ENCODE peak calls at places on chromosomes 13 and 19, in ten cellular contexts. One of them, this sample, is unnamed.

GRCh38 chr13:66036024-66036614 is 1194.0 kb downstream of the PCDH9 start:
- DNase-seq in dorsolateral prefrontal cortex: no peak
- DNase-seq in WTC11: no peak
- DNase-seq in AG04450: no peak
- DNase-seq in fibroblast of the aortic adventitia: peak; percentile 48
- DNase-seq in HFF-Myc: no peak
- DNase-seq in hepatocyte: peak; percentile 16
- DNase-seq in bronchial epithelial cell: peak; percentile 12
- DNase-seq in endodermal cell: no peak
- DNase-seq in stomach: no peak
- DNase-seq in this sample: no peak

GRCh38 chr19:45087531-45087930 is 5.4 kb upstream of the PPP1R37 start:
- DNase-seq in hepatocyte: no peak
- DNase-seq in fibroblast of the aortic adventitia: no peak
- DNase-seq in HFF-Myc: no peak
- DNase-seq in AG04450: no peak
- DNase-seq in bronchial epithelial cell: no peak
- DNase-seq in endodermal cell: no peak
- DNase-seq in stomach: no peak
- DNase-seq in WTC11: no peak
- DNase-seq in dorsolateral prefrontal cortex: no peak
- DNase-seq in this sample: peak; percentile 72

GRCh38 chr19:15213715-15214381 is 13.1 kb upstream of the NOTCH3 start:
- DNase-seq in fibroblast of the aortic adventitia: peak; percentile 50
- DNase-seq in WTC11: peak; percentile 25
- DNase-seq in AG04450: no peak
- DNase-seq in endodermal cell: no peak
- DNase-seq in hepatocyte: no peak
- DNase-seq in dorsolateral prefrontal cortex: no peak
- DNase-seq in HFF-Myc: no peak
- DNase-seq in stomach: peak; percentile 54
- DNase-seq in bronchial epithelial cell: no peak
- DNase-seq in this sample: no peak

GRCh38 chr19:43777163-43777700 is 3.5 kb downstream of the KCNN4 start:
- DNase-seq in hepatocyte: peak; percentile 28
- DNase-seq in WTC11: no peak
- DNase-seq in HFF-Myc: no peak
- DNase-seq in stomach: no peak
- DNase-seq in endodermal cell: no peak
- DNase-seq in bronchial epithelial cell: no peak
- DNase-seq in dorsolateral prefrontal cortex: no peak
- DNase-seq in fibroblast of the aortic adventitia: no peak
- DNase-seq in AG04450: no peak
- DNase-seq in this sample: no peak

GRCh38 chr19:30649934-30650614 is 277.9 kb downstream of the ZNF536 start:
- DNase-seq in HFF-Myc: peak; percentile 19
- DNase-seq in fibroblast of the aortic adventitia: peak; percentile 64
- DNase-seq in dorsolateral prefrontal cortex: no peak
- DNase-seq in stomach: no peak
- DNase-seq in hepatocyte: peak; percentile 66
- DNase-seq in AG04450: no peak
- DNase-seq in endodermal cell: peak; percentile 71
- DNase-seq in bronchial epithelial cell: peak; percentile 51
- DNase-seq in WTC11: peak; percentile 54
- DNase-seq in this sample: no peak

GRCh38 chr13:24651718-24652345 is 28.4 kb upstream of the ATP12A start:
- DNase-seq in endodermal cell: no peak
- DNase-seq in hepatocyte: peak; percentile 72
- DNase-seq in dorsolateral prefrontal cortex: no peak
- DNase-seq in bronchial epithelial cell: peak; percentile 79
- DNase-seq in stomach: no peak
- DNase-seq in WTC11: no peak
- DNase-seq in AG04450: no peak
- DNase-seq in fibroblast of the aortic adventitia: no peak
- DNase-seq in HFF-Myc: no peak
- DNase-seq in this sample: no peak

GRCh38 chr19:55041627-55042343 is 3.7 kb upstream of the GP6 start:
- DNase-seq in hepatocyte: no peak
- DNase-seq in HFF-Myc: no peak
- DNase-seq in endodermal cell: no peak
- DNase-seq in fibroblast of the aortic adventitia: no peak
- DNase-seq in dorsolateral prefrontal cortex: no peak
- DNase-seq in stomach: no peak
- DNase-seq in WTC11: no peak
- DNase-seq in bronchial epithelial cell: no peak
- DNase-seq in AG04450: no peak
- DNase-seq in this sample: no peak

GRCh38 chr13:28958018-28958417 is 137.9 kb downstream of the MTUS2 start:
- DNase-seq in stomach: no peak
- DNase-seq in hepatocyte: no peak
- DNase-seq in endodermal cell: no peak
- DNase-seq in fibroblast of the aortic adventitia: no peak
- DNase-seq in AG04450: no peak
- DNase-seq in bronchial epithelial cell: no peak
- DNase-seq in dorsolateral prefrontal cortex: no peak
- DNase-seq in HFF-Myc: no peak
- DNase-seq in WTC11: no peak
- DNase-seq in this sample: no peak

GRCh38 chr19:50288954-50289353 is 40.2 kb downstream of the KCNC3 start:
- DNase-seq in AG04450: no peak
- DNase-seq in hepatocyte: no peak
- DNase-seq in endodermal cell: no peak
- DNase-seq in HFF-Myc: no peak
- DNase-seq in bronchial epithelial cell: no peak
- DNase-seq in WTC11: no peak
- DNase-seq in fibroblast of the aortic adventitia: no peak
- DNase-seq in stomach: no peak
- DNase-seq in dorsolateral prefrontal cortex: no peak
- DNase-seq in this sample: no peak

GRCh38 chr19:50290775-50291174 is 38.4 kb downstream of the KCNC3 start:
- DNase-seq in HFF-Myc: no peak
- DNase-seq in bronchial epithelial cell: no peak
- DNase-seq in stomach: no peak
- DNase-seq in WTC11: no peak
- DNase-seq in endodermal cell: no peak
- DNase-seq in hepatocyte: no peak
- DNase-seq in dorsolateral prefrontal cortex: no peak
- DNase-seq in AG04450: no peak
- DNase-seq in fibroblast of the aortic adventitia: no peak
- DNase-seq in this sample: no peak

GRCh38 chr19:50292216-50292827 is 36.9 kb downstream of the KCNC3 start:
- DNase-seq in WTC11: peak; percentile 81
- DNase-seq in HFF-Myc: no peak
- DNase-seq in fibroblast of the aortic adventitia: no peak
- DNase-seq in dorsolateral prefrontal cortex: no peak
- DNase-seq in endodermal cell: peak; percentile 69
- DNase-seq in AG04450: no peak
- DNase-seq in stomach: no peak
- DNase-seq in hepatocyte: no peak
- DNase-seq in bronchial epithelial cell: no peak
- DNase-seq in this sample: no peak

GRCh38 chr19:50287331-50287730 is 41.8 kb downstream of the KCNC3 start:
- DNase-seq in fibroblast of the aortic adventitia: no peak
- DNase-seq in endodermal cell: no peak
- DNase-seq in bronchial epithelial cell: no peak
- DNase-seq in hepatocyte: no peak
- DNase-seq in stomach: no peak
- DNase-seq in WTC11: no peak
- DNase-seq in AG04450: no peak
- DNase-seq in dorsolateral prefrontal cortex: no peak
- DNase-seq in HFF-Myc: no peak
- DNase-seq in this sample: no peak

GRCh38 chr19:50290011-50290410 is 39.2 kb downstream of the KCNC3 start:
- DNase-seq in dorsolateral prefrontal cortex: no peak
- DNase-seq in fibroblast of the aortic adventitia: no peak
- DNase-seq in bronchial epithelial cell: no peak
- DNase-seq in hepatocyte: no peak
- DNase-seq in stomach: no peak
- DNase-seq in WTC11: peak; percentile 29
- DNase-seq in endodermal cell: peak; percentile 61
- DNase-seq in HFF-Myc: no peak
- DNase-seq in AG04450: no peak
- DNase-seq in this sample: no peak
- TF ChIP-seq CTCF in dorsolateral prefrontal cortex: no peak
- TF ChIP-seq CTCF in fibroblast of the aortic adventitia: no peak
- TF ChIP-seq CTCF in bronchial epithelial cell: no peak
- TF ChIP-seq CTCF in hepatocyte: no peak
- TF ChIP-seq CTCF in stomach: no peak
- TF ChIP-seq CTCF in WTC11: no peak
- TF ChIP-seq CTCF in endodermal cell: peak; percentile 11
- TF ChIP-seq CTCF in HFF-Myc: no peak
- TF ChIP-seq CTCF in AG04450: no peak
- TF ChIP-seq CTCF in this sample: no peak

GRCh38 chr13:20188649-20189553 is 3.8 kb downstream of the GJB2 start:
- DNase-seq in bronchial epithelial cell: no peak
- DNase-seq in dorsolateral prefrontal cortex: no peak
- DNase-seq in HFF-Myc: no peak
- DNase-seq in endodermal cell: peak; percentile 82
- DNase-seq in WTC11: peak; percentile 56
- DNase-seq in hepatocyte: no peak
- DNase-seq in stomach: no peak
- DNase-seq in fibroblast of the aortic adventitia: no peak
- DNase-seq in AG04450: no peak
- DNase-seq in this sample: no peak
- TF ChIP-seq CTCF in bronchial epithelial cell: peak; percentile 25
- TF ChIP-seq CTCF in dorsolateral prefrontal cortex: no peak
- TF ChIP-seq CTCF in HFF-Myc: no peak
- TF ChIP-seq CTCF in endodermal cell: peak; percentile 66
- TF ChIP-seq CTCF in WTC11: peak; percentile 11
- TF ChIP-seq CTCF in hepatocyte: no peak
- TF ChIP-seq CTCF in stomach: no peak
- TF ChIP-seq CTCF in fibroblast of the aortic adventitia: no peak
- TF ChIP-seq CTCF in AG04450: peak; percentile 20
- TF ChIP-seq CTCF in this sample: no peak

DNA sequence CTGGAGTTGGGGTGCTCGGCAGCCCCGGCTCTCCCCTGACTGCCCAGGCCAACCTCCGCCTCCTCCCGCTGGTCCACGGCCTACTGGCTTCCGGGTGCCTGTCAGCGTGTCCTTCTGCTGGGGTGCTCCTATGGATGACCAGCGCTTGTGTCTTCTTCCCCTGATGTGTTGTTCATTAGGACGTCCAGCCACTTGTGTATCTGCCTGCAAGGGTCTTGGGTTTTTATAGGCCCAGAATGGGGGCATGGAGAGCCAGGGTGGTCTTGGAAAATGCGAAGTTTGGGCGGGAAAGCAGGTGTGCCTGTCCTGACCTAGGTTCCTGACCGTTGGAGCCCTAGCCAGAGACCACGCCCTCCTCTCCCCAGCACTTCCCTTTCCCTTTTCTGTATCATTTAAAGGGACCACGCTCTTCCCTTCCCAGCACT is 139.8 kb downstream of the SLITRK5 start:
- DNase-seq in fibroblast of the aortic adventitia: no peak
- DNase-seq in dorsolateral prefrontal cortex: no peak
- DNase-seq in stomach: no peak
- DNase-seq in bronchial epithelial cell: no peak
- DNase-seq in AG04450: no peak
- DNase-seq in endodermal cell: no peak
- DNase-seq in WTC11: no peak
- DNase-seq in HFF-Myc: no peak
- DNase-seq in hepatocyte: no peak
- DNase-seq in this sample: no peak
- TF ChIP-seq CTCF in fibroblast of the aortic adventitia: no peak
- TF ChIP-seq CTCF in dorsolateral prefrontal cortex: no peak
- TF ChIP-seq CTCF in stomach: no peak
- TF ChIP-seq CTCF in bronchial epithelial cell: no peak
- TF ChIP-seq CTCF in AG04450: no peak
- TF ChIP-seq CTCF in endodermal cell: no peak
- TF ChIP-seq CTCF in WTC11: no peak
- TF ChIP-seq CTCF in HFF-Myc: no peak
- TF ChIP-seq CTCF in hepatocyte: no peak
- TF ChIP-seq CTCF in this sample: no peak

GRCh38 chr19:7895565-7895964 is 7.3 kb downstream of the LRRC8E start:
- DNase-seq in AG04450: no peak
- DNase-seq in endodermal cell: no peak
- DNase-seq in hepatocyte: peak; percentile 3
- DNase-seq in fibroblast of the aortic adventitia: no peak
- DNase-seq in HFF-Myc: no peak
- DNase-seq in WTC11: no peak
- DNase-seq in bronchial epithelial cell: no peak
- DNase-seq in stomach: no peak
- DNase-seq in dorsolateral prefrontal cortex: no peak
- DNase-seq in this sample: no peak
- TF ChIP-seq CTCF in AG04450: no peak
- TF ChIP-seq CTCF in endodermal cell: no peak
- TF ChIP-seq CTCF in hepatocyte: no peak
- TF ChIP-seq CTCF in fibroblast of the aortic adventitia: no peak
- TF ChIP-seq CTCF in HFF-Myc: no peak
- TF ChIP-seq CTCF in WTC11: no peak
- TF ChIP-seq CTCF in bronchial epithelial cell: no peak
- TF ChIP-seq CTCF in stomach: no peak
- TF ChIP-seq CTCF in dorsolateral prefrontal cortex: no peak
- TF ChIP-seq CTCF in this sample: no peak